ENCODE peak calls at places on chromosomes 11 and 22, in eight cellular contexts. One of them, this sample, is unnamed.

GRCh38 chr22:44180706-44181032 is at the start of gene PARVG:
- DNase-seq in NB4: no peak
- DNase-seq in A549: no peak
- DNase-seq in breast epithelium: no peak
- DNase-seq in Peyer's patch: no peak
- DNase-seq in uterus: no peak
- DNase-seq in esophagus squamous epithelium: no peak
- DNase-seq in transverse colon: peak
- DNase-seq in this sample: peak

GRCh38 chr11:75553182-75553581 is 8.9 kb upstream of the SERPINH1 start:
- DNase-seq in NB4: no peak
- DNase-seq in A549: no peak
- DNase-seq in breast epithelium: no peak
- DNase-seq in Peyer's patch: no peak
- DNase-seq in uterus: no peak
- DNase-seq in esophagus squamous epithelium: no peak
- DNase-seq in transverse colon: no peak
- DNase-seq in this sample: no peak

GRCh38 chr22:17753401-17753989 is 20.8 kb downstream of the BID start:
- DNase-seq in NB4: peak
- DNase-seq in A549: no peak
- DNase-seq in breast epithelium: no peak
- DNase-seq in Peyer's patch: no peak
- DNase-seq in uterus: no peak
- DNase-seq in esophagus squamous epithelium: no peak
- DNase-seq in transverse colon: no peak
- DNase-seq in this sample: no peak

GRCh38 chr11:96680515-96680914 is 290.7 kb downstream of the JRKL start:
- DNase-seq in NB4: no peak
- DNase-seq in A549: no peak
- DNase-seq in breast epithelium: no peak
- DNase-seq in Peyer's patch: no peak
- DNase-seq in uterus: no peak
- DNase-seq in esophagus squamous epithelium: no peak
- DNase-seq in transverse colon: no peak
- DNase-seq in this sample: no peak

GRCh38 chr22:48428556-48429371 is 1398.9 kb downstream of the BRD1 start:
- DNase-seq in NB4: no peak
- DNase-seq in A549: no peak
- DNase-seq in breast epithelium: peak
- DNase-seq in Peyer's patch: no peak
- DNase-seq in uterus: no peak
- DNase-seq in esophagus squamous epithelium: no peak
- DNase-seq in transverse colon: no peak
- DNase-seq in this sample: no peak

GRCh38 chr22:45628508-45628907 is 43.1 kb upstream of the ATXN10 start:
- DNase-seq in NB4: no peak
- DNase-seq in A549: no peak
- DNase-seq in breast epithelium: no peak
- DNase-seq in Peyer's patch: peak
- DNase-seq in uterus: no peak
- DNase-seq in esophagus squamous epithelium: no peak
- DNase-seq in transverse colon: no peak
- DNase-seq in this sample: no peak

GRCh38 chr22:22450343-22450839 is 58.2 kb downstream of the ZNF280B start:
- DNase-seq in NB4: peak
- DNase-seq in A549: no peak
- DNase-seq in breast epithelium: no peak
- DNase-seq in Peyer's patch: no peak
- DNase-seq in uterus: no peak
- DNase-seq in esophagus squamous epithelium: no peak
- DNase-seq in transverse colon: peak
- DNase-seq in this sample: no peak

GRCh38 chr11:1640076-1640946 is 10.7 kb downstream of the KRTAP5-5 start:
- DNase-seq in NB4: peak
- DNase-seq in A549: peak
- DNase-seq in breast epithelium: peak
- DNase-seq in Peyer's patch: peak
- DNase-seq in uterus: no peak
- DNase-seq in esophagus squamous epithelium: no peak
- DNase-seq in transverse colon: peak
- DNase-seq in this sample: no peak

GRCh38 chr11:34977039-34977906 is 60.9 kb downstream of the PDHX start:
- DNase-seq in NB4: peak
- DNase-seq in A549: peak
- DNase-seq in breast epithelium: no peak
- DNase-seq in Peyer's patch: no peak
- DNase-seq in uterus: no peak
- DNase-seq in esophagus squamous epithelium: no peak
- DNase-seq in transverse colon: no peak
- DNase-seq in this sample: no peak

GRCh38 chr11:96293583-96293982 is 49.4 kb downstream of the MAML2 start:
- DNase-seq in NB4: peak
- DNase-seq in A549: no peak
- DNase-seq in breast epithelium: no peak
- DNase-seq in Peyer's patch: no peak
- DNase-seq in uterus: no peak
- DNase-seq in esophagus squamous epithelium: no peak
- DNase-seq in transverse colon: no peak
- DNase-seq in this sample: no peak

GRCh38 chr22:40044102-40044869 is 49.5 kb downstream of the FAM83F start:
- DNase-seq in NB4: peak
- DNase-seq in A549: peak
- DNase-seq in breast epithelium: peak
- DNase-seq in Peyer's patch: peak
- DNase-seq in uterus: peak
- DNase-seq in esophagus squamous epithelium: peak
- DNase-seq in transverse colon: peak
- DNase-seq in this sample: peak

GRCh38 chr22:40043086-40043485 is 48.3 kb downstream of the FAM83F start:
- DNase-seq in NB4: no peak
- DNase-seq in A549: no peak
- DNase-seq in breast epithelium: peak
- DNase-seq in Peyer's patch: no peak
- DNase-seq in uterus: peak
- DNase-seq in esophagus squamous epithelium: no peak
- DNase-seq in transverse colon: peak
- DNase-seq in this sample: no peak

GRCh38 chr22:40046126-40046525 is 51.4 kb downstream of the FAM83F start:
- DNase-seq in NB4: no peak
- DNase-seq in A549: no peak
- DNase-seq in breast epithelium: no peak
- DNase-seq in Peyer's patch: no peak
- DNase-seq in uterus: no peak
- DNase-seq in esophagus squamous epithelium: no peak
- DNase-seq in transverse colon: no peak
- DNase-seq in this sample: no peak

GRCh38 chr22:40043793-40044101 is 49.0 kb downstream of the FAM83F start:
- DNase-seq in NB4: no peak
- DNase-seq in A549: no peak
- DNase-seq in breast epithelium: peak
- DNase-seq in Peyer's patch: no peak
- DNase-seq in uterus: no peak
- DNase-seq in esophagus squamous epithelium: no peak
- DNase-seq in transverse colon: no peak
- DNase-seq in this sample: no peak

DNA sequence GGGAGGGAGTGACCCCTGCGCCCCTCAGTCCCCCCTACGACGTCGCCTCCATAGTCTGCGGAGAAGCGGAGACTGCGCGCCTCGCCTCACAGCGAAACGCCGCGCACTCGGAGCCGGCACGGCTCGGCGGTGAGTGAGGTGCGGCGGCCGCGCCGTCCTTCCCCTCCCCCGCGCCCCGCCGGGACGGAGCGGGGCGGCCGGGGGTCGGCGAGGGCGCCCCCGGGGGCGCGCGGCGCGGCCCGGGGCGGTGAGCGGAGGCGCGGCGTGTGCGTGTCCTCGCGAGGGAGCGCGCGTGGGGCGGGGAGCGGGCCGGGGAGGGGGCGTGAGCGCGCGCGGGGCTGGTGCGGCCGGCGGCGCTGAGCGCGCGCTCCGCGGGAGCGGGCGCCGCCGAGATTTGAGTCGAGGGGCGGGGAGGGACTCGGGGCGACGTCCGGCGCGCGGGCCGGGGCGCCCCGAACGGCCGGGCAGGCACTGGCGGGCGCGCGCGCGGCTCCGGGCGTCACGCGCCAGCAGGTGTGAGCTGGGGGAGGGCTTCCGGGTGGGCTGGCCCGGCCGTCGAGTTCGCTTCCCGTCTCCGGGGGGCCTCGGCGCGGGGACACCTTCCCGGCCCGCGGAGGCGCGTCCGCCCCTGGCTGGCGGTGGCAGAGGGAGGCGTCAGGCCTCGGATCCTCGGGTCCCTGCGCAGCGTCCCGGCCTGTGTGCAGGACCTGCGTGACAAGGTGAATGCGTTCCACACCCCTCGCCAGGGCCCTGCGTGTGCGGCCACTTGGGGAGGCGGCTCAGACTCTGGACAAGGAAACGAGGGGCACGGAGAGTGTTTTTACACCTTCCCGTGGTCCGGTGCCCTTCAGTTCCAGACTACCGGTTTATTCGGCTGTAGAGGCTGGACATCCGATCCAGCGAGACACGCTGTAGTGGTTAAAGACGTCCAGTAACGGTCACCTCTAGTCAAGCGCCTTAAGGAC is 50.4 kb downstream of the FAM83F start:
- DNase-seq in NB4: peak
- DNase-seq in A549: peak
- DNase-seq in breast epithelium: peak
- DNase-seq in Peyer's patch: peak
- DNase-seq in uterus: peak
- DNase-seq in esophagus squamous epithelium: no peak
- DNase-seq in transverse colon: peak
- DNase-seq in this sample: peak
- TF ChIP-seq POLR2A in NB4: no peak
- TF ChIP-seq POLR2A in A549: peak
- TF ChIP-seq POLR2A in breast epithelium: no peak
- TF ChIP-seq POLR2A in Peyer's patch: no peak
- TF ChIP-seq POLR2A in uterus: no peak
- TF ChIP-seq POLR2A in esophagus squamous epithelium: no peak
- TF ChIP-seq POLR2A in transverse colon: no peak
- TF ChIP-seq POLR2A in this sample: no peak

DNA sequence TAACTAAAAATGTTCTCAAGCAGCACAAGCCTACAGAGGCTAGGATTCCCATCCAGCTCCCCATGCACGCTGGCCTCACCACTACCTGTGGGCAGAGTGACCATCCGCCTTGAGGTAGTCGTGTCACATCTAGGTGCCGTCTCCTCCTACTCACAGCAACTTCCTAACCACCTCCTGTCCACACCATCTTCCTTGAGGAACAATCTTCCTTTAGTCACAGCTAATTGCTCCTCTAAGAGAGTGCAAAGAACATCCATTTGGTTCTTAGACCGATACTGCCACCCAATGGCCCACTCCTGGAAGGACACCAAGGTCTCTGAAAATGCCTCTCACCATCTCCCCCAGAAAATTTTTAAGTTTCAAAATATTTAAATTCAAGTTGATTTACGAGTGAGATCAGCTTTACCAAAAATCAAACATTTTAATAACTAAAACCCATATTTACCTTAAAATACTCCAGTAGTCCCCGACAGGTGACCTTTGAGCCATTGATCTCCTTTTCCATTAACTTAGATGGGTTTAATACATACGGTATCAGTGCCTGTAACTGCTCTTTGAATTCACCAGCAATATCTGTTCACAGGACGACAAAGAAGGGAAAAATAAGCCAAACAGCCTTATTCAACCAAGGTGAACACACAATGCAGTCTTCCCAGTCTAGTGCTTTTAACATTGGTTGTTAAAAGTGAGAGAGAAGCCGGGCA is 21.7 kb upstream of the PLAAT3 start:
- DNase-seq in NB4: peak
- DNase-seq in A549: peak
- DNase-seq in breast epithelium: no peak
- DNase-seq in Peyer's patch: peak
- DNase-seq in uterus: peak
- DNase-seq in esophagus squamous epithelium: no peak
- DNase-seq in transverse colon: peak
- DNase-seq in this sample: peak
- TF ChIP-seq POLR2A in NB4: no peak
- TF ChIP-seq POLR2A in A549: no peak
- TF ChIP-seq POLR2A in breast epithelium: no peak
- TF ChIP-seq POLR2A in Peyer's patch: no peak
- TF ChIP-seq POLR2A in uterus: no peak
- TF ChIP-seq POLR2A in esophagus squamous epithelium: no peak
- TF ChIP-seq POLR2A in transverse colon: no peak
- TF ChIP-seq POLR2A in this sample: no peak

DNA sequence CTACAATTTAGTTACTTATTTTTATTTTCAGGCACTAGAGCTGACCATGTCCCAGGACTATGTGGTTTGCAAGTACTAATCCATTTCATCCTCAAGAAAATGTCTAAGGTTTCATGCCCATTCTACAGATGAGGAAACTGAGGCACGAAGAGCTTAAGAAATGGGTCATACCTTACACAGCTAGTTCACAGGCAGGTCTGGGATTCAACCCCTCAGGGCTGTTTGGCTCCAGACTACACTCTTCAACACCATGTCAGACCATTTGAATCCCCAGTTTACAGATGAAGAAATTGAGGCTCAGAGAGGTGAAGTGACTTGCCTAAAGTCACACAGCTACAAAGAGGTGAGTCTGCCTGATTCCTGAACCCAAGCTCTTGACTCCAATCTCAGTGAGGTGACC is 144.1 kb downstream of the MIAT start:
- DNase-seq in NB4: no peak
- DNase-seq in A549: no peak
- DNase-seq in breast epithelium: no peak
- DNase-seq in Peyer's patch: no peak
- DNase-seq in uterus: no peak
- DNase-seq in esophagus squamous epithelium: no peak
- DNase-seq in transverse colon: no peak
- DNase-seq in this sample: no peak
- TF ChIP-seq POLR2A in NB4: no peak
- TF ChIP-seq POLR2A in A549: no peak
- TF ChIP-seq POLR2A in breast epithelium: no peak
- TF ChIP-seq POLR2A in Peyer's patch: no peak
- TF ChIP-seq POLR2A in uterus: no peak
- TF ChIP-seq POLR2A in esophagus squamous epithelium: no peak
- TF ChIP-seq POLR2A in transverse colon: no peak
- TF ChIP-seq POLR2A in this sample: no peak

GRCh38 chr22:35610741-35611140 is 6.4 kb downstream of the MB start:
- DNase-seq in NB4: no peak
- DNase-seq in A549: no peak
- DNase-seq in breast epithelium: no peak
- DNase-seq in Peyer's patch: no peak
- DNase-seq in uterus: no peak
- DNase-seq in esophagus squamous epithelium: no peak
- DNase-seq in transverse colon: no peak
- DNase-seq in this sample: no peak

GRCh38 chr22:35611891-35612576 is 5.1 kb downstream of the MB start:
- DNase-seq in NB4: peak
- DNase-seq in A549: no peak
- DNase-seq in breast epithelium: no peak
- DNase-seq in Peyer's patch: no peak
- DNase-seq in uterus: no peak
- DNase-seq in esophagus squamous epithelium: no peak
- DNase-seq in transverse colon: peak
- DNase-seq in this sample: no peak

GRCh38 chr22:35611200-35611890 is 5.8 kb downstream of the MB start:
- DNase-seq in NB4: no peak
- DNase-seq in A549: no peak
- DNase-seq in breast epithelium: no peak
- DNase-seq in Peyer's patch: no peak
- DNase-seq in uterus: no peak
- DNase-seq in esophagus squamous epithelium: no peak
- DNase-seq in transverse colon: no peak
- DNase-seq in this sample: no peak

GRCh38 chr22:35614404-35614803 is 2.7 kb downstream of the MB start:
- DNase-seq in NB4: no peak
- DNase-seq in A549: no peak
- DNase-seq in breast epithelium: no peak
- DNase-seq in Peyer's patch: no peak
- DNase-seq in uterus: no peak
- DNase-seq in esophagus squamous epithelium: no peak
- DNase-seq in transverse colon: no peak
- DNase-seq in this sample: no peak

GRCh38 chr22:35612903-35613302 is 4.2 kb downstream of the MB start:
- DNase-seq in NB4: no peak
- DNase-seq in A549: no peak
- DNase-seq in breast epithelium: no peak
- DNase-seq in Peyer's patch: no peak
- DNase-seq in uterus: no peak
- DNase-seq in esophagus squamous epithelium: no peak
- DNase-seq in transverse colon: no peak
- DNase-seq in this sample: no peak
- TF ChIP-seq POLR2A in NB4: no peak
- TF ChIP-seq POLR2A in A549: no peak
- TF ChIP-seq POLR2A in breast epithelium: no peak
- TF ChIP-seq POLR2A in Peyer's patch: no peak
- TF ChIP-seq POLR2A in uterus: no peak
- TF ChIP-seq POLR2A in esophagus squamous epithelium: no peak
- TF ChIP-seq POLR2A in transverse colon: no peak
- TF ChIP-seq POLR2A in this sample: no peak

This sample was measured in erythroblast.